ENCODE peak calls at places on chromosomes 3 and 15, in five cellular contexts. K, D, M, B and I are unnamed samples.

GRCh38 chr3:10173095-10173925 is 8.6 kb downstream of the IRAK2 start:
- DNase-seq in M (no peak), D (no peak), K (no peak), B (no peak), I (no peak)

GRCh38 chr3:195908439-195909293 is at the start of gene TNK2:
- DNase-seq in D (no peak), K (peak), M (no peak), B (no peak), I (no peak)

GRCh38 chr15:68768321-68768720 is 52.4 kb downstream of the ANP32A start:
- DNase-seq in M (no peak), K (no peak), D (no peak), B (no peak), I (no peak)

GRCh38 chr3:18124501-18124900 is 300.6 kb downstream of the SATB1 start:
- DNase-seq in B (no peak), M (no peak), D (no peak), K (no peak), I (no peak)

GRCh38 chr15:29083161-29083560 is 186.5 kb downstream of the NSMCE3 start:
- DNase-seq in D (no peak), K (no peak), B (no peak), M (no peak), I (no peak)

GRCh38 chr3:167078070-167078622 is 302.0 kb downstream of the ZBBX start:
- DNase-seq in B (no peak), D (no peak), K (no peak), M (no peak), I (no peak)

GRCh38 chr3:53156368-53156834 is 4.6 kb upstream of the PRKCD start:
- DNase-seq in D (no peak), B (no peak), K (peak), M (no peak), I (no peak)

GRCh38 chr3:30681276-30682211 is 75.1 kb downstream of the TGFBR2 start:
- DNase-seq in B (no peak), M (no peak), K (no peak), D (no peak), I (no peak)

GRCh38 chr3:192869131-192870027 is 48.3 kb downstream of the MB21D2 start:
- DNase-seq in D (no peak), K (no peak), M (no peak), B (no peak), I (no peak)
- TF ChIP-seq SUZ12 in D (no peak), K (no peak), M (no peak), B (no peak), I (no peak)

DNA sequence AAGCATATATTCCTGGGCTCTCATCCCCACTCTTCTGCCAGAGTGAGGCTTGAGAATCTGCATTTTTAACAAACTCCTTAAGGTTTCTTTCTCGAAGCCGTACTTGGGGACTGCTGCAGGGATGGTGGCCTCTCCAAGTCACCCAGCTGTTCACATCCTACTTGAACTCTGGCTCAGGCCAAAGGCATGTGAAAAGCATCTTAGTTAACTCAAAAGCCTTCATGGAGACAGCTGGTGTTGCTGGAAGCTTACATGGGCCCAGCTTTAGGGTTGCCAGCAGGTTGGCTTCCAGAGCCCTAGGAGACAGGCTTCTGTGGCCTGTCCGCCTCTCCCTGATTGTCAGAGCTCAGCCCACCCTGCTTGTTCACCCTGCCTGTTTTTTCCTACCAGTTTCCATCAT is 139.2 kb downstream of the THSD4 start:
- DNase-seq in K (no peak), B (no peak), D (no peak), M (no peak), I (no peak)
- TF ChIP-seq SUZ12 in K (no peak), B (no peak), D (no peak), M (no peak), I (no peak)

GRCh38 chr15:58854598-58854997 is 78.9 kb downstream of the SLTM start:
- DNase-seq in M (no peak), D (no peak), B (no peak), K (no peak), I (no peak)

GRCh38 chr15:58852347-58852746 is 81.1 kb downstream of the SLTM start:
- DNase-seq in M (peak), D (no peak), B (no peak), K (no peak), I (no peak)

GRCh38 chr15:58856090-58856489 is 77.4 kb downstream of the SLTM start:
- DNase-seq in M (no peak), K (no peak), B (no peak), D (no peak), I (no peak)
- TF ChIP-seq SUZ12 in M (no peak), K (no peak), B (no peak), D (no peak), I (no peak)

GRCh38 chr3:32283304-32283703 is 44.8 kb downstream of the CMTM8 start:
- DNase-seq in B (no peak), K (no peak), M (no peak), D (no peak), I (no peak)
- TF ChIP-seq SUZ12 in B (no peak), K (no peak), M (no peak), D (no peak), I (no peak)

GRCh38 chr3:81214626-81215025 is 546.8 kb downstream of the GBE1 start:
- DNase-seq in D (no peak), K (no peak), B (no peak), M (no peak), I (no peak)
- TF ChIP-seq SUZ12 in D (no peak), K (no peak), B (no peak), M (no peak), I (no peak)

GRCh38 chr15:92451225-92451825 is 57.6 kb downstream of the ST8SIA2 start:
- DNase-seq in B (no peak), D (no peak), M (no peak), K (no peak), I (no peak)
- TF ChIP-seq SUZ12 in B (no peak), D (no peak), M (no peak), K (no peak), I (no peak)

DNA sequence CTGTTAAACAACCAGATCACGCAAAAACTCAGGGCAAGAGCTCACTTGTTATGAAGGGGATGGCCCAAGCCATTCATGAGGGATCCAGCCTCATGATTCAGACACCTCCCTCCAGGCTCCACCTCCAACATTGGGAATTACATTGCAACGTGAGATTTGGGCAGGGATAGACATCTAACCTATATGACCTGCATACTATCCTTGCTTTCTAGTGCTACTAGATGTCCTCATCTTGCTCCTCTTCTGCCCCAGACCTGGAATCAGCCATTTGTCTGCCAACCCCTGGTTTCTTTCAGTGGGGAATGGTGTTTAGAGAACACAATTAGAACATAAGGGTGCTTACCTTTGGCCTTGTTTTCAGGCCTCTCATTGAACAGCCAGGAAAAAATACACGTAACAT is 63.2 kb downstream of the RPN1 start:
- DNase-seq in K (no peak), B (no peak), D (no peak), M (no peak), I (no peak)
- TF ChIP-seq SUZ12 in K (no peak), B (no peak), D (no peak), M (no peak), I (no peak)

GRCh38 chr3:55687526-55687925 is 200.4 kb upstream of the WNT5A start:
- DNase-seq in D (no peak), K (no peak), M (no peak), B (no peak), I (no peak)
- TF ChIP-seq SUZ12 in D (no peak), K (no peak), M (no peak), B (no peak), I (no peak)

GRCh38 chr15:78854973-78855372 is 17.7 kb upstream of the MORF4L1 start:
- DNase-seq in B (no peak), M (no peak), D (no peak), K (no peak), I (no peak)

GRCh38 chr15:78855746-78856145 is 16.9 kb upstream of the MORF4L1 start:
- DNase-seq in M (no peak), K (no peak), D (no peak), B (no peak), I (no peak)

DNA sequence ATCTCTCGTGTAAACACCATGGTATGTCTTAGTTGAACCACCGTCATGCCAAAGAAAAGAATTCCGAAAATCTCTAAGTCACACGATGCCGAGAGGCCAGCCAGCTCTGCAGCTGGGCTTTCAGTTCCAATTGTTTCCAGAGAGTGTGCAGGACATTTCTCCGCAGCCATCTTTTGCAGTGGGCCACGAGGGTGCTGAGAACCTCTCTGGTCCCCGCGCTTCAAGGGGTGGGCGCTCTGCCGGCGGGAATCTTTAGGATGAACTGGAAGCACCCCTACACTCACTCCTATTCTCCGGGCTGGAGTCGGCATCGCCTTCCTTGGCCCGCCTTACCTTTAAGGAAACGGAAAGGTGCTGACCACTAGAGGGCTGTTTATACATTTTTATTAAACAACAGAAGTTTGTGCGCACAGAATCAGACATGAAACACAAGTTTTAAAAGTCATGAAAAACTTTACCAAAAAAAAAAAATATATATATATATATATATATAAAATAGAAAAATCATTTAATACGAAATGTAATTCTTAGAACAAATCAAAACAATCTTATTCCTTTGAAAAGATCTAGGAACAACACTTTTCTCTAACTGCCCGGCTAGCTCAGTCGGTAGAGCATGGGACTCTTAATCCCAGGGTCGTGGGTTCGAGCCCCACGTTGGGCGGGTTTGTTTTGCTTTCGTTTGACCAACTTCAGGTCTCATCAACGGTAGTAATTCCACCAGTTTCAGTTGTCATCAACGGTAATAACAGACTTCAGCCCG is 12.5 kb upstream of the MORF4L1 start:
- DNase-seq in D (peak), B (peak), K (peak), M (peak), I (peak)
- TF ChIP-seq SUZ12 in D (no peak), B (no peak), K (no peak), M (no peak), I (no peak)